ENCODE peak calls at places on chromosomes 6 and 20, in four cellular contexts. One of them, this sample, is unnamed.

GRCh38 chr20:17674722-17675518 is 7.1 kb downstream of the RRBP1 start:
- DNase-seq in HepG2: no peak
- DNase-seq in HEK293T: no peak
- DNase-seq in K562: no peak
- DNase-seq in this sample: no peak

GRCh38 chr20:20267685-20268429 is 100.0 kb upstream of the INSM1 start:
- DNase-seq in HEK293T: no peak
- DNase-seq in K562: no peak
- DNase-seq in HepG2: no peak
- DNase-seq in this sample: no peak

GRCh38 chr6:72651191-72651590 is 29.3 kb downstream of the KCNQ5 start:
- DNase-seq in HepG2: no peak
- DNase-seq in HEK293T: no peak
- DNase-seq in K562: no peak
- DNase-seq in this sample: no peak

GRCh38 chr20:4014031-4014474 is 1.3 kb downstream of the RNF24 start:
- DNase-seq in HEK293T: peak; percentile 47
- DNase-seq in HepG2: peak; percentile 87
- DNase-seq in K562: no peak
- DNase-seq in this sample: no peak

GRCh38 chr20:44800398-44801046 is 9.8 kb downstream of the RIMS4 start:
- DNase-seq in HEK293T: no peak
- DNase-seq in HepG2: peak; percentile 25
- DNase-seq in K562: peak; percentile 43
- DNase-seq in this sample: no peak

GRCh38 chr6:75418233-75418632 is 75.4 kb downstream of the FILIP1 start:
- DNase-seq in HepG2: no peak
- DNase-seq in HEK293T: no peak
- DNase-seq in K562: no peak
- DNase-seq in this sample: no peak

GRCh38 chr6:24125980-24126379 is at the start of gene NRSN1:
- DNase-seq in HepG2: peak; percentile 33
- DNase-seq in K562: peak; percentile 64
- DNase-seq in HEK293T: peak; percentile 22
- DNase-seq in this sample: no peak

GRCh38 chr6:108080010-108080780 is 5.7 kb upstream of the OSTM1 start:
- DNase-seq in HEK293T: no peak
- DNase-seq in HepG2: no peak
- DNase-seq in K562: no peak
- DNase-seq in this sample: no peak

GRCh38 chr6:75378101-75378500 is 93.5 kb upstream of the TMEM30A start:
- DNase-seq in K562: no peak
- DNase-seq in HepG2: no peak
- DNase-seq in HEK293T: no peak
- DNase-seq in this sample: no peak

GRCh38 chr6:16244869-16245451 is 6.6 kb downstream of the GMPR start:
- DNase-seq in K562: no peak
- DNase-seq in HEK293T: no peak
- DNase-seq in HepG2: no peak
- DNase-seq in this sample: no peak

GRCh38 chr6:144602523-144603180 is 317.5 kb downstream of the UTRN start:
- DNase-seq in K562: no peak
- DNase-seq in HepG2: no peak
- DNase-seq in HEK293T: no peak
- DNase-seq in this sample: no peak

GRCh38 chr6:27145731-27146455 is 101.6 kb upstream of the PRSS16 start:
- DNase-seq in HEK293T: peak; percentile 40
- DNase-seq in K562: no peak
- DNase-seq in HepG2: peak; percentile 43
- DNase-seq in this sample: peak; percentile 84

GRCh38 chr6:112184996-112185395 is 69.4 kb downstream of the LAMA4 start:
- DNase-seq in K562: no peak
- DNase-seq in HepG2: no peak
- DNase-seq in HEK293T: no peak
- DNase-seq in this sample: no peak

GRCh38 chr6:108737594-108738546 is 110.4 kb upstream of the ARMC2 start:
- DNase-seq in K562: peak; percentile 80
- DNase-seq in HepG2: no peak
- DNase-seq in HEK293T: no peak
- DNase-seq in this sample: no peak

GRCh38 chr20:60465993-60466682 is 507.9 kb downstream of the CDH26 start:
- DNase-seq in K562: no peak
- DNase-seq in HepG2: no peak
- DNase-seq in HEK293T: no peak
- DNase-seq in this sample: no peak

GRCh38 chr6:30216096-30216495 is 2.9 kb upstream of the TRIM26 start:
- DNase-seq in K562: no peak
- DNase-seq in HepG2: no peak
- DNase-seq in HEK293T: no peak
- DNase-seq in this sample: no peak

GRCh38 chr6:4732691-4733315 is 43.4 kb upstream of the CDYL start:
- DNase-seq in K562: peak; percentile 33
- DNase-seq in HepG2: peak; percentile 24
- DNase-seq in HEK293T: no peak
- DNase-seq in this sample: no peak

GRCh38 chr20:36468149-36469000 is 72.9 kb upstream of the MYL9 start:
- DNase-seq in K562: no peak
- DNase-seq in HepG2: peak; percentile 85
- DNase-seq in HEK293T: no peak
- DNase-seq in this sample: no peak

GRCh38 chr6:168542301-168542700 is 101.3 kb downstream of the SMOC2 start:
- DNase-seq in HepG2: no peak
- DNase-seq in HEK293T: no peak
- DNase-seq in K562: no peak
- DNase-seq in this sample: no peak

GRCh38 chr6:2862712-2863174 is 21.1 kb upstream of the SERPINB1 start:
- DNase-seq in HepG2: no peak
- DNase-seq in K562: no peak
- DNase-seq in HEK293T: no peak
- DNase-seq in this sample: peak; percentile 93

GRCh38 chr6:157769776-157770430 is 53.1 kb upstream of the SNX9 start:
- DNase-seq in K562: no peak
- DNase-seq in HepG2: no peak
- DNase-seq in HEK293T: no peak
- DNase-seq in this sample: no peak

GRCh38 chr6:6654599-6655575 is 66.4 kb downstream of the LY86 start:
- DNase-seq in K562: no peak
- DNase-seq in HepG2: no peak
- DNase-seq in HEK293T: no peak
- DNase-seq in this sample: no peak

GRCh38 chr6:163744256-163744925 is 329.9 kb downstream of the QKI start:
- DNase-seq in HEK293T: no peak
- DNase-seq in HepG2: no peak
- DNase-seq in K562: no peak
- DNase-seq in this sample: no peak

GRCh38 chr20:5364136-5364821 is 47.5 kb upstream of the PROKR2 start:
- DNase-seq in HEK293T: no peak
- DNase-seq in HepG2: no peak
- DNase-seq in K562: no peak
- DNase-seq in this sample: no peak

GRCh38 chr6:156256161-156256560 is 521.0 kb upstream of the ARID1B start:
- DNase-seq in HepG2: no peak
- DNase-seq in HEK293T: no peak
- DNase-seq in K562: no peak
- DNase-seq in this sample: no peak

GRCh38 chr6:4585682-4586468 is 190.3 kb upstream of the CDYL start:
- DNase-seq in K562: no peak
- DNase-seq in HepG2: no peak
- DNase-seq in HEK293T: no peak
- DNase-seq in this sample: no peak

GRCh38 chr6:19691465-19692167 is 145.6 kb upstream of the ID4 start:
- DNase-seq in HEK293T: no peak
- DNase-seq in K562: no peak
- DNase-seq in HepG2: no peak
- DNase-seq in this sample: no peak

GRCh38 chr6:36929607-36930006 is 24.9 kb upstream of the PI16 start:
- DNase-seq in HepG2: no peak
- DNase-seq in HEK293T: no peak
- DNase-seq in K562: no peak
- DNase-seq in this sample: no peak

GRCh38 chr20:19909696-19910095 is 107.5 kb upstream of the NAA20 start:
- DNase-seq in HepG2: no peak
- DNase-seq in K562: no peak
- DNase-seq in HEK293T: no peak
- DNase-seq in this sample: no peak

GRCh38 chr6:34447381-34447780 is 18.5 kb upstream of the PACSIN1 start:
- DNase-seq in HepG2: no peak
- DNase-seq in HEK293T: no peak
- DNase-seq in K562: no peak
- DNase-seq in this sample: no peak

GRCh38 chr20:23180451-23180921 is 94.4 kb upstream of the CD93 start:
- DNase-seq in HEK293T: no peak
- DNase-seq in HepG2: no peak
- DNase-seq in K562: peak; percentile 16
- DNase-seq in this sample: no peak

GRCh38 chr6:127586372-127586771 is 9.4 kb downstream of the C6orf58 start:
- DNase-seq in HEK293T: no peak
- DNase-seq in K562: no peak
- DNase-seq in HepG2: peak; percentile 7
- DNase-seq in this sample: no peak

GRCh38 chr6:35317483-35318199 is 20.0 kb downstream of the DEF6 start:
- DNase-seq in HEK293T: no peak
- DNase-seq in K562: no peak
- DNase-seq in HepG2: no peak
- DNase-seq in this sample: no peak

GRCh38 chr20:43444107-43444506 is 13.6 kb upstream of the SRSF6 start:
- DNase-seq in HepG2: no peak
- DNase-seq in HEK293T: no peak
- DNase-seq in K562: peak; percentile 40
- DNase-seq in this sample: no peak

GRCh38 chr20:1254307-1254706 is 11.8 kb upstream of the SNPH start:
- DNase-seq in HEK293T: no peak
- DNase-seq in HepG2: no peak
- DNase-seq in K562: no peak
- DNase-seq in this sample: no peak

GRCh38 chr20:40652426-40652825 is 36.6 kb downstream of the MAFB start:
- DNase-seq in HEK293T: no peak
- DNase-seq in K562: no peak
- DNase-seq in HepG2: no peak
- DNase-seq in this sample: no peak

GRCh38 chr20:22949710-22950109 is 85.4 kb upstream of the SSTR4 start:
- DNase-seq in K562: no peak
- DNase-seq in HEK293T: no peak
- DNase-seq in HepG2: no peak
- DNase-seq in this sample: no peak

GRCh38 chr6:16168858-16169257 is 40.0 kb downstream of the MYLIP start:
- DNase-seq in K562: no peak
- DNase-seq in HepG2: peak; percentile 32
- DNase-seq in HEK293T: no peak
- DNase-seq in this sample: peak; percentile 32

DNA sequence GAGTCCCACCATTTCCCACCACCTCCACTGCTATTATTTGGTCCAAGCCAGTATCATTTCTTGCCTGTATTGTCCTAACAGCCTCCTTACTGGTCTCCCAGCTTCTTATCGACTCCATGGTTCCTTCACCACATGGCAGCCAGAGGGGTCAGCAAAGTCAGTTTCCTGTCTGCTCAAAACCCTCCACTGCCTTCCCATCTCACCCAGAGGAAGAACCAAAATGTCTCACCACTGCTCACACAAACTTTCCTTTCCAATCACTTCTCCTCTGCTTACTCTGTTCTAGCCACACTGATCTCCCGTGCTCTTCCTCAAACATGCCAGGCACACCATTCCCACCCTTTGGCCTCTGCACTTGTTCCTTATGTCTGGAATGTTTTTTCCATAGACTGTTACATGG is 39.7 kb downstream of the BCL2L1 start:
- DNase-seq in HepG2: no peak
- DNase-seq in K562: no peak
- DNase-seq in HEK293T: no peak
- DNase-seq in this sample: no peak
- TF ChIP-seq TARDBP in HepG2: no peak
- TF ChIP-seq TARDBP in K562: no peak
- TF ChIP-seq TARDBP in HEK293T: no peak
- TF ChIP-seq TARDBP in this sample: no peak

DNA sequence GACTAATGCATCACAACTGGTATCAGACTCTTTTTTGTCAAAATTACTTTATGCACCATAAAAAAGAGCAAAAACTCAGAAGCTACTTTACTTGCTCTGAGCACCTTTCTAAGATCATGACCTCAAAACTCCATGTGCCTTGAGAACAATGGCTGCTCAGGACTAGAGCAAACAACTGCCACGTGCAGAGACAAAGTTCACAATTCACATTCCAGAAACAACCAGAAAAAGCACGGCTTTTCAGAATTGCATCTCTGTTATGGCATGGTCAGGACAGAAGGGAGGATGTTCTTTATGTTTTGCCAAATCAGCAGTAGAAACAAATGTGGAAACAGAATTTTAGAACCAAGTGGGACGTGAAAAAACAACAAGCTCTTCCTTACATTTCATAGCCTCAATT is 70.5 kb downstream of the CNKSR3 start:
- DNase-seq in HepG2: peak; percentile 90
- DNase-seq in HEK293T: no peak
- DNase-seq in K562: no peak
- DNase-seq in this sample: no peak
- TF ChIP-seq TARDBP in HepG2: peak; percentile 76
- TF ChIP-seq TARDBP in HEK293T: no peak
- TF ChIP-seq TARDBP in K562: no peak
- TF ChIP-seq TARDBP in this sample: no peak

GRCh38 chr6:25359891-25360290 is 80.7 kb downstream of the CARMIL1 start:
- DNase-seq in HepG2: no peak
- DNase-seq in K562: no peak
- DNase-seq in HEK293T: no peak
- DNase-seq in this sample: no peak
- TF ChIP-seq TARDBP in HepG2: no peak
- TF ChIP-seq TARDBP in K562: no peak
- TF ChIP-seq TARDBP in HEK293T: no peak
- TF ChIP-seq TARDBP in this sample: no peak

GRCh38 chr20:38091447-38092216 is 58.1 kb downstream of the RPRD1B start:
- DNase-seq in HepG2: no peak
- DNase-seq in HEK293T: no peak
- DNase-seq in K562: peak; percentile 43
- DNase-seq in this sample: peak; percentile 60
- TF ChIP-seq TARDBP in HepG2: no peak
- TF ChIP-seq TARDBP in HEK293T: no peak
- TF ChIP-seq TARDBP in K562: no peak
- TF ChIP-seq TARDBP in this sample: no peak

GRCh38 chr6:1322725-1323219 is 10.9 kb downstream of the FOXQ1 start:
- DNase-seq in K562: no peak
- DNase-seq in HepG2: peak; percentile 94
- DNase-seq in HEK293T: no peak
- DNase-seq in this sample: no peak
- TF ChIP-seq TARDBP in K562: no peak
- TF ChIP-seq TARDBP in HepG2: peak; percentile 27
- TF ChIP-seq TARDBP in HEK293T: no peak
- TF ChIP-seq TARDBP in this sample: no peak

GRCh38 chr20:61487346-61488022 is 235.4 kb downstream of the CDH4 start:
- DNase-seq in K562: no peak
- DNase-seq in HepG2: no peak
- DNase-seq in HEK293T: no peak
- DNase-seq in this sample: no peak
- TF ChIP-seq TARDBP in K562: no peak
- TF ChIP-seq TARDBP in HepG2: no peak
- TF ChIP-seq TARDBP in HEK293T: no peak
- TF ChIP-seq TARDBP in this sample: no peak